ENCODE peak calls at places on chromosomes 1 and 21, in seven cellular contexts. V is heart left ventricle, H is OCI-LY7, M is lower lobe of right lung, X is testis, P is cardiac muscle cell, Y is prostate gland. O is an unnamed sample.
A peak's percentile ranks its signal among the peaks of the same experiment; 100 is the strongest.

GRCh38 chr1:22317231-22317919 is 134.3 kb upstream of the ZBTB40 start:
- DNase-seq in V (no peak), H (peak; percentile 23), M (no peak), X (no peak), P (peak; percentile 20), Y (no peak), O (no peak)

GRCh38 chr1:43914576-43915525 is 18.8 kb upstream of the ARTN start:
- DNase-seq in V (no peak), H (no peak), M (no peak), X (no peak), P (no peak), Y (peak; percentile 48), O (no peak)

GRCh38 chr1:53631622-53632310 is 107.2 kb downstream of the GLIS1 start:
- DNase-seq in V (no peak), H (no peak), M (no peak), X (no peak), P (no peak), Y (no peak), O (peak; percentile 20)

GRCh38 chr1:20405893-20406604 is 80.0 kb downstream of the CAMK2N1 start:
- DNase-seq in V (no peak), H (peak; percentile 95), M (no peak), X (no peak), P (peak; percentile 81), Y (no peak), O (no peak)

GRCh38 chr1:67711850-67712202 is 26.8 kb downstream of the GADD45A start:
- DNase-seq in V (no peak), H (peak; percentile 79), M (no peak), X (no peak), P (no peak), Y (no peak), O (no peak)

GRCh38 chr1:22111620-22112019 is 31.3 kb downstream of the WNT4 start:
- DNase-seq in V (no peak), H (no peak), M (no peak), X (no peak), P (peak; percentile 65), Y (no peak), O (peak; percentile 77)

GRCh38 chr1:207298666-207299065 is 22.8 kb upstream of the CD55 start:
- DNase-seq in V (no peak), H (no peak), M (no peak), X (no peak), P (no peak), Y (no peak), O (no peak)

GRCh38 chr1:178397678-178398077 is 99.1 kb downstream of the CLEC20A start:
- DNase-seq in V (no peak), H (no peak), M (no peak), X (no peak), P (peak; percentile 9), Y (no peak), O (no peak)

GRCh38 chr1:6630027-6630426 is 5.4 kb downstream of the THAP3 start:
- DNase-seq in V (no peak), H (no peak), M (no peak), X (no peak), P (no peak), Y (no peak), O (no peak)

GRCh38 chr1:167695150-167695549 is 26.6 kb upstream of the MPZL1 start:
- DNase-seq in V (no peak), H (no peak), M (no peak), X (no peak), P (no peak), Y (no peak), O (no peak)

GRCh38 chr1:157141212-157141855 is 3.1 kb upstream of the ETV3 start:
- DNase-seq in V (no peak), H (no peak), M (no peak), X (no peak), P (no peak), Y (no peak), O (no peak)

GRCh38 chr1:222813866-222814535 is 838 bp upstream of the DISP1 start:
- DNase-seq in V (no peak), H (no peak), M (no peak), X (peak; percentile 20), P (no peak), Y (no peak), O (no peak)

GRCh38 chr21:45397381-45397780 is 7.6 kb upstream of the COL18A1 start:
- DNase-seq in V (no peak), H (no peak), M (no peak), X (no peak), P (no peak), Y (no peak), O (no peak)

GRCh38 chr1:2446861-2447260 is 29.2 kb upstream of the PLCH2 start:
- DNase-seq in V (no peak), H (no peak), M (no peak), X (no peak), P (no peak), Y (no peak), O (no peak)

GRCh38 chr1:97119775-97120174 is 398.2 kb downstream of the PTBP2 start:
- DNase-seq in V (no peak), H (no peak), M (no peak), X (no peak), P (no peak), Y (no peak), O (no peak)

GRCh38 chr1:203379831-203380230 is 28.9 kb upstream of the FMOD start:
- DNase-seq in V (no peak), H (no peak), M (no peak), X (no peak), P (no peak), Y (peak; percentile 28), O (no peak)

GRCh38 chr1:2088434-2088833 is 38.2 kb downstream of the PRKCZ start:
- DNase-seq in V (no peak), H (no peak), M (no peak), X (no peak), P (peak; percentile 74), Y (no peak), O (peak; percentile 86)

GRCh38 chr1:116111196-116112021 is at the start of gene MAB21L3:
- DNase-seq in V (no peak), H (no peak), M (no peak), X (no peak), P (no peak), Y (peak; percentile 79), O (no peak)

GRCh38 chr21:30097791-30098190 is 68.8 kb downstream of the CLDN17 start:
- DNase-seq in V (no peak), H (no peak), M (no peak), X (no peak), P (no peak), Y (no peak), O (no peak)

GRCh38 chr1:172704003-172704402 is 45.1 kb downstream of the FASLG start:
- DNase-seq in V (no peak), H (no peak), M (no peak), X (no peak), P (no peak), Y (no peak), O (no peak)

GRCh38 chr1:12549460-12550349 is 68.3 kb downstream of the DHRS3 start:
- DNase-seq in V (peak; percentile 73), H (no peak), M (peak; percentile 52), X (peak; percentile 70), P (peak; percentile 80), Y (peak; percentile 83), O (peak; percentile 85)

GRCh38 chr1:178011101-178011828 is 41.4 kb upstream of the SEC16B start:
- DNase-seq in V (no peak), H (no peak), M (no peak), X (no peak), P (peak; percentile 12), Y (no peak), O (no peak)

GRCh38 chr1:155904261-155904660 is 6.9 kb downstream of the RIT1 start:
- DNase-seq in V (no peak), H (no peak), M (no peak), X (no peak), P (no peak), Y (no peak), O (no peak)

GRCh38 chr1:182426442-182427430 is 23.2 kb upstream of the RGSL1 start:
- DNase-seq in V (no peak), H (no peak), M (no peak), X (no peak), P (no peak), Y (no peak), O (no peak)

GRCh38 chr1:202029171-202029665 is 18.8 kb downstream of the ELF3 start:
- DNase-seq in V (no peak), H (no peak), M (no peak), X (no peak), P (peak; percentile 51), Y (no peak), O (no peak)

GRCh38 chr21:26849428-26850115 is 4.4 kb upstream of the ADAMTS1 start:
- DNase-seq in V (no peak), H (peak; percentile 61), M (no peak), X (no peak), P (peak; percentile 82), Y (no peak), O (peak; percentile 29)

GRCh38 chr1:14625587-14626447 is 27.3 kb downstream of the KAZN start:
- DNase-seq in V (no peak), H (no peak), M (no peak), X (no peak), P (no peak), Y (no peak), O (no peak)

DNA sequence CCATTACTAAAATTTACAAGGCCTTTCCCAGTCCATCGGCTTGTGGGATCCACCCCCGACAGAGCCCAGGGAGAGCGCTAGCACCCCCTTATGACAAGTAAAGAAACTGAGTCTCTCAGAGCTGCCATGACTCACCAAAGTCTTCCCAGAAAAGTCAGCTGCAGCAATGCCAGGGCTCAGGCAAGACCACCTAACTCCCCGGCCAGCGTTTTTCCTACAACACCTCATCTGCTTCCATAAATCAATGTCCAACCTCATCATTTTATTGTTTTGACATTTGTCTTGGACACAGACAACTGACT is 15.0 kb downstream of the DHCR24 start:
- DNase-seq in V (no peak), H (no peak), M (no peak), X (no peak), P (no peak), Y (no peak), O (no peak)
- TF ChIP-seq CTCF in V (no peak), H (no peak), M (no peak), X (no peak), P (no peak), Y (no peak), O (no peak)

GRCh38 chr1:183590225-183591191 is at the start of gene NCF2:
- DNase-seq in V (no peak), H (peak; percentile 89), M (peak; percentile 52), X (peak; percentile 26), P (no peak), Y (no peak), O (peak; percentile 40)
- H3K4me3 ChIP-seq in V (peak within 1 kb of the TSS; percentile 43), H (peak within 1 kb of the TSS; percentile 62), M (peak within 1 kb of the TSS; percentile 52), X (no peak within 1 kb of the TSS), P (no peak within 1 kb of the TSS), Y (no peak within 1 kb of the TSS), O (no peak within 1 kb of the TSS)

GRCh38 chr1:86169625-86170024 is 13.1 kb upstream of the COL24A1 start:
- DNase-seq in V (no peak), H (no peak), M (no peak), X (no peak), P (no peak), Y (no peak), O (no peak)
- TF ChIP-seq CTCF in V (no peak), H (no peak), M (no peak), X (no peak), P (peak; percentile 18), Y (no peak), O (no peak)

DNA sequence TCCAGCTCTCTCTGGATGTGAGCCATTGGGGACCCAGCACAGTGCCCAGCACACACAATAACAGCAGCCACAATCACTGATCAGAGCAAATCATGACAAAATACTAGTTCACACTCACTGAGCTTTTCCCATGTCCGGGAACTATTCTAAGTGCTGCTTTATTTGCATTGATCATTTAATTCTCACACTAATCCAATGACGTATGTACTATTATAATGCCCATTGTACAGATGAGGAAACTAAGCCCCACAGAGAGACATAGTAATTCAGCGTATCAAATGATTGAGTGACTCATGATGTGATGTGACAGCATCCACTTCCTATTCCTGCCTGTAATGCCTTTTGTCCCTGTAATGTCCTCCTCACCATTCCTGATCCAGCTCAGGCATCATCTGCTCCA is 1.9 kb upstream of the S100A8 start:
- DNase-seq in V (no peak), H (no peak), M (no peak), X (no peak), P (no peak), Y (no peak), O (no peak)
- H3K4me3 ChIP-seq in V (no peak overlapping the region), H (no peak overlapping the region), M (no peak overlapping the region), X (no peak overlapping the region), P (no peak overlapping the region), Y (no peak overlapping the region), O (no peak overlapping the region)

O was measured in adrenal gland.